ENCODE peak calls at places on chromosomes 2 and 18, in four cellular contexts. X is A549, A is fibroblast of the conjunctiva, S is Karpas-422. L is an unnamed sample.
A peak's percentile ranks its signal among the peaks of the same experiment; 100 is the strongest.

GRCh38 chr2:179861027-179861776 is at the start of gene ZNF385B:
- DNase-seq in X (no peak), A (no peak), S (no peak), L (no peak)

GRCh38 chr2:187547353-187547979 is 6.8 kb downstream of the TFPI start:
- DNase-seq in X (peak; percentile 96), A (peak; percentile 86), S (no peak), L (peak; percentile 92)

GRCh38 chr18:23627325-23627724 is 35.4 kb downstream of the ANKRD29 start:
- DNase-seq in X (peak; percentile 89), A (peak; percentile 75), S (no peak), L (peak; percentile 64)

GRCh38 chr2:105969552-105969951 is 224.5 kb downstream of the UXS1 start:
- DNase-seq in X (peak; percentile 21), A (no peak), S (no peak), L (peak; percentile 27)

GRCh38 chr2:26052731-26053130 is 18.8 kb downstream of the RAB10 start:
- DNase-seq in X (no peak), A (no peak), S (peak; percentile 44), L (no peak)

GRCh38 chr2:171763602-171764001 is 76.3 kb downstream of the DYNC1I2 start:
- DNase-seq in X (no peak), A (no peak), S (no peak), L (no peak)

GRCh38 chr2:189916651-189917050 is 132.4 kb downstream of the PMS1 start:
- DNase-seq in X (no peak), A (no peak), S (no peak), L (no peak)

GRCh38 chr18:72460210-72460680 is 83.9 kb downstream of the CBLN2 start:
- DNase-seq in X (peak; percentile 24), A (no peak), S (no peak), L (no peak)

GRCh38 chr18:34551824-34552223 is 158.3 kb upstream of the DTNA start:
- DNase-seq in X (no peak), A (no peak), S (no peak), L (no peak)

GRCh38 chr18:38359258-38359657 is 793.7 kb upstream of the CELF4 start:
- DNase-seq in X (no peak), A (no peak), S (no peak), L (no peak)

GRCh38 chr2:234628953-234629352 is 132.1 kb upstream of the ARL4C start:
- DNase-seq in X (no peak), A (no peak), S (no peak), L (no peak)